ENCODE peak calls at places on chromosomes 13 and 19, in ten cellular contexts. W is ascending aorta, A is chondrocyte, Z is tibial nerve, J is heart left ventricle, Q is GM12865, B is upper lobe of right lung, T is tibial artery, O is dorsolateral prefrontal cortex, R is astrocyte of the cerebellum. H is an unnamed sample.

GRCh38 chr13:107339209-107339608 is 771.3 kb upstream of the ARGLU1 start:
- DNase-seq in W (no peak), Q (no peak), Z (no peak), O (no peak), R (peak; percentile 2), B (no peak), A (no peak), T (no peak), J (no peak), H (no peak)

GRCh38 chr19:32324631-32325215 is 20.7 kb upstream of the ZNF507 start:
- DNase-seq in Z (no peak), O (no peak), T (no peak), A (no peak), J (no peak), Q (no peak), W (no peak), R (no peak), B (no peak), H (no peak)

GRCh38 chr13:77737583-77738200 is 40.2 kb downstream of the SLAIN1 start:
- DNase-seq in J (no peak), A (no peak), Q (no peak), O (no peak), T (no peak), B (no peak), Z (no peak), R (no peak), W (no peak), H (no peak)

GRCh38 chr19:30781519-30781918 is 409.3 kb downstream of the ZNF536 start:
- DNase-seq in O (no peak), T (no peak), Z (peak; percentile 57), A (no peak), B (no peak), J (no peak), R (no peak), Q (no peak), W (no peak), H (no peak)

GRCh38 chr19:51354742-51355148 is 11.4 kb downstream of the ETFB start:
- DNase-seq in Q (no peak), Z (no peak), O (no peak), A (no peak), J (no peak), B (no peak), T (no peak), W (no peak), R (no peak), H (no peak)

GRCh38 chr13:101473458-101473857 is 21.0 kb downstream of the ITGBL1 start:
- DNase-seq in W (no peak), J (no peak), O (no peak), T (peak; percentile 62), Z (no peak), A (no peak), B (no peak), Q (no peak), R (peak; percentile 72), H (no peak)

GRCh38 chr13:26663801-26664200 is 96.8 kb downstream of the GPR12 start:
- DNase-seq in A (no peak), T (no peak), R (no peak), B (no peak), Q (no peak), Z (no peak), J (no peak), O (no peak), W (no peak), H (peak; percentile 54)

GRCh38 chr19:7921302-7921954 is 1.3 kb downstream of the SNAPC2 start:
- DNase-seq in R (no peak), J (no peak), O (no peak), W (no peak), Z (no peak), T (no peak), A (peak; percentile 85), Q (no peak), B (no peak), H (no peak)

GRCh38 chr13:49370390-49370789 is 73.5 kb downstream of the CAB39L start:
- DNase-seq in Q (no peak), A (no peak), R (no peak), W (no peak), O (no peak), J (no peak), Z (no peak), B (no peak), T (no peak), H (no peak)

GRCh38 chr19:41462497-41462896 is 19.5 kb downstream of the ERICH4 start:
- DNase-seq in A (no peak), R (no peak), W (no peak), B (no peak), Q (no peak), T (no peak), J (no peak), O (no peak), Z (no peak), H (no peak)

GRCh38 chr13:112263152-112263551 is 113.0 kb upstream of the SPACA7 start:
- DNase-seq in R (no peak), J (no peak), B (no peak), Z (no peak), A (no peak), Q (no peak), W (no peak), T (no peak), O (no peak), H (no peak)

GRCh38 chr13:20499986-20500385 is 25.7 kb downstream of the CRYL1 start:
- DNase-seq in T (no peak), R (no peak), J (no peak), B (no peak), Q (no peak), A (no peak), Z (no peak), W (no peak), O (no peak), H (no peak)

GRCh38 chr13:64305246-64305645 is 2889.6 kb upstream of the PCDH20 start:
- DNase-seq in J (no peak), Q (no peak), Z (no peak), W (no peak), R (no peak), T (no peak), B (no peak), O (no peak), A (no peak), H (no peak)

GRCh38 chr19:16559896-16560295 is 12.3 kb downstream of the SLC35E1 start:
- DNase-seq in Z (no peak), W (no peak), R (peak; percentile 71), O (no peak), B (no peak), T (no peak), A (no peak), Q (no peak), J (no peak), H (no peak)

GRCh38 chr13:113955691-113956090 is 18.2 kb downstream of the C13orf46 start:
- DNase-seq in B (no peak), T (no peak), R (no peak), O (no peak), Q (no peak), A (peak; percentile 74), J (no peak), Z (no peak), W (no peak), H (no peak)
- TF ChIP-seq CTCF in B (no peak), T (no peak), R (no peak), O (no peak), Q (no peak), A (no peak), J (no peak), Z (no peak), W (no peak), H (no peak)

DNA sequence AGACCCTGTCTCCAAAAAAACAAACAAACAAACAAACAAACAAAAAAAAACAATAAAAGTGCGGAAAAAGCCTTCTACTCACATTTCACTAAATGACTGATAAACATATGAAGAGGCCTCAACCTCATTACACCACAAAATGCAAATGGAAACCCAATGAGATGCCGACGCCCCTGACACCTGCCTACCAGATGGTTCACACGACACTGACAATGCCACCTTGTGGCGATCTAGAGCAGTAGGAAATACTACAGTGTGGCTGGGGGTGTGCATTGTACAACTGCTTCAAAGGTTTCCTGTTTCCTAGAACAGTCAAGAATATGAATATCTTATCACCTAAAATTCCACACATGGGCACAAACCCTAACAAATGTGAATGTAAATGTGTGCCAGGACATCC is 14.0 kb downstream of the SCGB2B2 start:
- DNase-seq in O (no peak), A (no peak), B (no peak), R (no peak), T (no peak), Q (peak; percentile 56), J (no peak), W (no peak), Z (no peak), H (no peak)
- TF ChIP-seq CTCF in O (peak; percentile 30), A (peak; percentile 38), B (peak; percentile 52), R (no peak), T (no peak), Q (peak; percentile 36), J (no peak), W (no peak), Z (no peak), H (peak; percentile 31)

GRCh38 chr19:20079487-20079886 is 1.7 kb downstream of the ZNF90 start:
- DNase-seq in W (no peak), Z (no peak), Q (no peak), J (no peak), B (no peak), O (no peak), A (no peak), R (no peak), T (no peak), H (no peak)

GRCh38 chr19:20078696-20079095 is 896 bp downstream of the ZNF90 start:
- DNase-seq in Z (no peak), J (peak; percentile 22), O (no peak), R (no peak), Q (no peak), B (peak; percentile 67), W (no peak), T (peak; percentile 32), A (no peak), H (no peak)

GRCh38 chr19:20072936-20073335 is 4.9 kb upstream of the ZNF90 start:
- DNase-seq in B (no peak), Q (no peak), O (no peak), A (no peak), W (no peak), T (no peak), J (no peak), Z (no peak), R (no peak), H (no peak)

DNA sequence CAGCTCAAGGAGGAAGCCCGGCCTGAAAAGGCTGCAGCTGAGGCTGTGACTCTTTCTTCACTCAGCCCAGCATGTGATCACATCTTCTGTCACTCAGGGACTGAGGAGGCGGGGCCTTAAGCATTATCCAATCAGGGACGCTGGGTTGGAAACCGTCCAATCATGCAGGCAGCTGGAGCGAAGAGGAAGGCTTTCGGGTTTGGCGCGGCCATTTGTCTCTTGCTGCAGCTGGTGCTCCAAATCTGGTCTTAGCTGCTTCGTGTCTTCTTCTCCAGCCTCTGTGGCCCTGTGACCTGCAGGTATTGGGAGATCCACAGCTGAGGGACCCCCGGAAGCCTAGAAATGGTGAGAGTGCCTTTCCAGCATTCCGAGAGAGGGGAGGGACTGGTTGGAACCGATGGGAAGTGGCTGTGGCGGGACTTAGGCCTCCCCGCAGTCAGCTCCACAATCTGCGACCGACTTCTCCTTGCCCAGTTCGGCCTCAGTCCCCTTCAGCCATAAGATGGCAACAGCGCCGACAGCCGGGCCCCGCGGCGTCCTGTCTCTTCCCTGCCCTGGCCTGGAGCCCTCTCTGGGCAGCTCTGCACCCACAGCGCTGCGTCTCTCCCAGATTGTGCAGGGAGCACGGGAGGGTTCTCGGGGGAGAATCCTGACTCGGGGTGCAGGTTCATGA is at the start of gene ZNF90:
- DNase-seq in Z (peak; percentile 96), R (peak; percentile 86), A (peak; percentile 95), T (peak; percentile 98), W (peak; percentile 92), O (peak; percentile 93), J (peak; percentile 93), Q (peak; percentile 51), B (peak; percentile 89), H (no peak)
- TF ChIP-seq CTCF in Z (no peak), R (no peak), A (peak; percentile 57), T (no peak), W (no peak), O (no peak), J (no peak), Q (no peak), B (no peak), H (no peak)

GRCh38 chr13:73722120-73722519 is 412.1 kb downstream of the KLF12 start:
- DNase-seq in A (no peak), Z (no peak), J (no peak), Q (peak; percentile 60), W (no peak), T (no peak), O (no peak), B (no peak), R (peak; percentile 42), H (no peak)
- TF ChIP-seq CTCF in A (peak; percentile 76), Z (no peak), J (peak; percentile 10), Q (peak; percentile 3), W (no peak), T (no peak), O (no peak), B (no peak), R (peak; percentile 53), H (peak; percentile 32)